ENCODE peak calls at places on chromosomes 12 and 14, in nine cellular contexts. One of them, this sample, is unnamed.

GRCh38 chr12:103561174-103561573 is 25.9 kb upstream of the STAB2 start:
- DNase-seq in GM06990: no peak
- DNase-seq in heart left ventricle: no peak
- DNase-seq in neural crest cell: no peak
- DNase-seq in cardiac fibroblast: peak
- DNase-seq in osteocyte: no peak
- DNase-seq in fibroblast of mammary gland: peak
- DNase-seq in breast epithelium: no peak
- DNase-seq in fibroblast of villous mesenchyme: no peak
- DNase-seq in this sample: peak

GRCh38 chr12:82378997-82379396 is 20.7 kb downstream of the METTL25 start:
- DNase-seq in cardiac fibroblast: no peak
- DNase-seq in fibroblast of villous mesenchyme: no peak
- DNase-seq in heart left ventricle: no peak
- DNase-seq in GM06990: no peak
- DNase-seq in neural crest cell: no peak
- DNase-seq in fibroblast of mammary gland: no peak
- DNase-seq in osteocyte: no peak
- DNase-seq in breast epithelium: no peak
- DNase-seq in this sample: no peak

GRCh38 chr12:10756194-10756593 is 33.1 kb upstream of the YBX3 start:
- DNase-seq in heart left ventricle: no peak
- DNase-seq in breast epithelium: no peak
- DNase-seq in fibroblast of villous mesenchyme: no peak
- DNase-seq in cardiac fibroblast: no peak
- DNase-seq in GM06990: no peak
- DNase-seq in fibroblast of mammary gland: no peak
- DNase-seq in osteocyte: no peak
- DNase-seq in neural crest cell: no peak
- DNase-seq in this sample: no peak

GRCh38 chr14:78254911-78255431 is 84.8 kb downstream of the NRXN3 start:
- DNase-seq in neural crest cell: no peak
- DNase-seq in breast epithelium: no peak
- DNase-seq in fibroblast of villous mesenchyme: peak
- DNase-seq in heart left ventricle: no peak
- DNase-seq in osteocyte: no peak
- DNase-seq in cardiac fibroblast: peak
- DNase-seq in GM06990: peak
- DNase-seq in fibroblast of mammary gland: peak
- DNase-seq in this sample: peak

GRCh38 chr12:128266086-128266485 is 884 bp upstream of the TMEM132C start:
- DNase-seq in neural crest cell: no peak
- DNase-seq in GM06990: no peak
- DNase-seq in breast epithelium: no peak
- DNase-seq in osteocyte: no peak
- DNase-seq in cardiac fibroblast: no peak
- DNase-seq in heart left ventricle: no peak
- DNase-seq in fibroblast of villous mesenchyme: no peak
- DNase-seq in fibroblast of mammary gland: no peak
- DNase-seq in this sample: no peak

GRCh38 chr12:76201758-76202157 is 117.3 kb upstream of the NAP1L1 start:
- DNase-seq in cardiac fibroblast: no peak
- DNase-seq in neural crest cell: no peak
- DNase-seq in osteocyte: no peak
- DNase-seq in GM06990: no peak
- DNase-seq in fibroblast of mammary gland: peak
- DNase-seq in heart left ventricle: no peak
- DNase-seq in fibroblast of villous mesenchyme: no peak
- DNase-seq in breast epithelium: no peak
- DNase-seq in this sample: peak

GRCh38 chr12:115897718-115898117 is 379.8 kb downstream of the MED13L start:
- DNase-seq in heart left ventricle: no peak
- DNase-seq in fibroblast of mammary gland: peak
- DNase-seq in breast epithelium: no peak
- DNase-seq in GM06990: no peak
- DNase-seq in neural crest cell: no peak
- DNase-seq in osteocyte: no peak
- DNase-seq in cardiac fibroblast: no peak
- DNase-seq in fibroblast of villous mesenchyme: no peak
- DNase-seq in this sample: peak

GRCh38 chr12:26011099-26011498 is 52.6 kb downstream of the RASSF8 start:
- DNase-seq in fibroblast of mammary gland: peak
- DNase-seq in GM06990: no peak
- DNase-seq in neural crest cell: no peak
- DNase-seq in breast epithelium: no peak
- DNase-seq in fibroblast of villous mesenchyme: peak
- DNase-seq in cardiac fibroblast: peak
- DNase-seq in osteocyte: no peak
- DNase-seq in heart left ventricle: no peak
- DNase-seq in this sample: peak

GRCh38 chr12:93001407-93001806 is 72.3 kb upstream of the EEA1 start:
- DNase-seq in cardiac fibroblast: no peak
- DNase-seq in GM06990: no peak
- DNase-seq in fibroblast of mammary gland: no peak
- DNase-seq in neural crest cell: no peak
- DNase-seq in osteocyte: no peak
- DNase-seq in heart left ventricle: no peak
- DNase-seq in fibroblast of villous mesenchyme: no peak
- DNase-seq in breast epithelium: no peak
- DNase-seq in this sample: no peak

GRCh38 chr12:122862110-122862634 is 26.9 kb downstream of the HIP1R start:
- DNase-seq in fibroblast of mammary gland: no peak
- DNase-seq in fibroblast of villous mesenchyme: no peak
- DNase-seq in breast epithelium: no peak
- DNase-seq in heart left ventricle: no peak
- DNase-seq in neural crest cell: no peak
- DNase-seq in cardiac fibroblast: no peak
- DNase-seq in GM06990: no peak
- DNase-seq in osteocyte: no peak
- DNase-seq in this sample: no peak

GRCh38 chr12:85440273-85440672 is 160.3 kb downstream of the ALX1 start:
- DNase-seq in cardiac fibroblast: no peak
- DNase-seq in heart left ventricle: no peak
- DNase-seq in fibroblast of villous mesenchyme: no peak
- DNase-seq in osteocyte: no peak
- DNase-seq in fibroblast of mammary gland: no peak
- DNase-seq in GM06990: no peak
- DNase-seq in breast epithelium: no peak
- DNase-seq in neural crest cell: no peak
- DNase-seq in this sample: no peak

GRCh38 chr12:85441025-85441424 is 161.0 kb downstream of the ALX1 start:
- DNase-seq in breast epithelium: no peak
- DNase-seq in osteocyte: no peak
- DNase-seq in neural crest cell: no peak
- DNase-seq in cardiac fibroblast: no peak
- DNase-seq in heart left ventricle: no peak
- DNase-seq in fibroblast of mammary gland: no peak
- DNase-seq in GM06990: no peak
- DNase-seq in fibroblast of villous mesenchyme: no peak
- DNase-seq in this sample: no peak

GRCh38 chr12:85445060-85445938 is 165.3 kb downstream of the ALX1 start:
- DNase-seq in heart left ventricle: no peak
- DNase-seq in osteocyte: no peak
- DNase-seq in cardiac fibroblast: no peak
- DNase-seq in breast epithelium: no peak
- DNase-seq in fibroblast of mammary gland: no peak
- DNase-seq in GM06990: no peak
- DNase-seq in neural crest cell: no peak
- DNase-seq in fibroblast of villous mesenchyme: no peak
- DNase-seq in this sample: no peak

GRCh38 chr12:85441740-85442139 is 161.7 kb downstream of the ALX1 start:
- DNase-seq in osteocyte: no peak
- DNase-seq in fibroblast of villous mesenchyme: peak
- DNase-seq in breast epithelium: no peak
- DNase-seq in GM06990: no peak
- DNase-seq in cardiac fibroblast: peak
- DNase-seq in neural crest cell: no peak
- DNase-seq in fibroblast of mammary gland: peak
- DNase-seq in heart left ventricle: no peak
- DNase-seq in this sample: no peak
- TF ChIP-seq CTCF in osteocyte: peak
- TF ChIP-seq CTCF in fibroblast of villous mesenchyme: peak
- TF ChIP-seq CTCF in breast epithelium: no peak
- TF ChIP-seq CTCF in GM06990: peak
- TF ChIP-seq CTCF in cardiac fibroblast: peak
- TF ChIP-seq CTCF in neural crest cell: no peak
- TF ChIP-seq CTCF in fibroblast of mammary gland: peak
- TF ChIP-seq CTCF in heart left ventricle: no peak
- TF ChIP-seq CTCF in this sample: peak

GRCh38 chr14:64632056-64632455 is 72.2 kb upstream of the PLEKHG3 start:
- DNase-seq in breast epithelium: peak
- DNase-seq in cardiac fibroblast: no peak
- DNase-seq in fibroblast of mammary gland: no peak
- DNase-seq in neural crest cell: no peak
- DNase-seq in GM06990: no peak
- DNase-seq in heart left ventricle: no peak
- DNase-seq in fibroblast of villous mesenchyme: no peak
- DNase-seq in osteocyte: no peak
- DNase-seq in this sample: no peak

GRCh38 chr14:64625363-64626232 is 75.8 kb downstream of the PPP1R36 start:
- DNase-seq in GM06990: no peak
- DNase-seq in cardiac fibroblast: no peak
- DNase-seq in osteocyte: no peak
- DNase-seq in breast epithelium: no peak
- DNase-seq in fibroblast of villous mesenchyme: no peak
- DNase-seq in neural crest cell: no peak
- DNase-seq in fibroblast of mammary gland: no peak
- DNase-seq in heart left ventricle: no peak
- DNase-seq in this sample: no peak

GRCh38 chr14:64630778-64631177 is 73.4 kb upstream of the PLEKHG3 start:
- DNase-seq in GM06990: no peak
- DNase-seq in fibroblast of mammary gland: no peak
- DNase-seq in breast epithelium: no peak
- DNase-seq in osteocyte: no peak
- DNase-seq in neural crest cell: no peak
- DNase-seq in heart left ventricle: no peak
- DNase-seq in fibroblast of villous mesenchyme: no peak
- DNase-seq in cardiac fibroblast: no peak
- DNase-seq in this sample: no peak

GRCh38 chr14:64623576-64624165 is 73.9 kb downstream of the PPP1R36 start:
- DNase-seq in neural crest cell: no peak
- DNase-seq in fibroblast of villous mesenchyme: no peak
- DNase-seq in osteocyte: no peak
- DNase-seq in GM06990: no peak
- DNase-seq in heart left ventricle: no peak
- DNase-seq in cardiac fibroblast: no peak
- DNase-seq in breast epithelium: no peak
- DNase-seq in fibroblast of mammary gland: no peak
- DNase-seq in this sample: no peak

DNA sequence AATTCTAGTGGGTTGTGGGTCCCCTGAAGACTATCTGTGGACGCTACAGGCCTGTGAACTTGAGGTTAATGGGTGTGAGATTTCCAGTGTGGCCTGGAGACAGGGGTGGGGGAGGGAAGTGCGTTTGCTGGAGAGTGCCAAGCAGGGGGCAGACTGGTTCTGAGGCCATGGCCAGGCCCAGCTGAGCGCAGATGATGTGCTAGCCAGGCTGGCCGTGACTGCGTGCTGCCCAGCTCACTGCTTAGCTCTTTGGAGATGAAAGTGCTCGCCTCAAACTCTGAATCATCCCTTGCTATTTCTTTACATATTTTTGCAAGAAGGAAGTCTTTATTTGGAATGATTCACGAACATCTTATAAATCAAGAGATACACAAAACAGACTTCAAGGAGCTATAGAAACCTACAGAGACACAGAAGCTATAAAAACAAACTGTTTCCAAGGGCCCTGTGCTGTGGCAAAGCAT is 75.3 kb upstream of the PLEKHG3 start:
- DNase-seq in breast epithelium: no peak
- DNase-seq in cardiac fibroblast: peak
- DNase-seq in osteocyte: no peak
- DNase-seq in heart left ventricle: no peak
- DNase-seq in fibroblast of mammary gland: peak
- DNase-seq in neural crest cell: no peak
- DNase-seq in fibroblast of villous mesenchyme: peak
- DNase-seq in GM06990: no peak
- DNase-seq in this sample: peak
- TF ChIP-seq CTCF in breast epithelium: no peak
- TF ChIP-seq CTCF in cardiac fibroblast: no peak
- TF ChIP-seq CTCF in osteocyte: no peak
- TF ChIP-seq CTCF in heart left ventricle: no peak
- TF ChIP-seq CTCF in fibroblast of mammary gland: no peak
- TF ChIP-seq CTCF in neural crest cell: no peak
- TF ChIP-seq CTCF in fibroblast of villous mesenchyme: peak
- TF ChIP-seq CTCF in GM06990: no peak
- TF ChIP-seq CTCF in this sample: no peak

DNA sequence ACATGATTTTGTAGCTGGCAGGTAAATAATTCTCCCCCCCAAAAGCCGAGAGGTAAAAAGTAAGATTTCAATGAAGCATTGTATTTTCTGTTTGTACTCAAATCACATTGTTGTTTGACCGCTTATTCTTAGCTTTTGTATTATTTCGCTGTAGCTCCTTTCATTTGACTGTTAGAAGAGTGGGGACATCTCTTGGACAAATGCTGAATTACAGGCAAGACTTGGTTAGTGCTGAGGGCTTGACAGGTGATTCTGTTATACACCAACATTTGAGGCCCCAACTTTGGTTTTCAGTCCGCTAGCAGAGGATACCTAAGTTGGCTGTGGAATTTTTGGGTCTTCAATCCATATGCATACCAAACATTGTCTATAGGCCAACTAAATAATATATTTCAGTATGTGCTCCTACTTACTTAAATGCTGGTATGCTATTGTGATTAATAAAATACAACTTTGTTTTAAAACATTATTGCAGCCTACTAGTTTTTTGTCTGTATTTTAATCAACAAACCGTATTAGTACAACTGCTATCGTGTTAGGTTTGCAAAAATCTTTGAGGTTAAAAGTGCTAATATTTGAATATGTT is 102.2 kb downstream of the ERC1 start:
- DNase-seq in fibroblast of villous mesenchyme: peak
- DNase-seq in neural crest cell: peak
- DNase-seq in GM06990: peak
- DNase-seq in osteocyte: no peak
- DNase-seq in fibroblast of mammary gland: peak
- DNase-seq in breast epithelium: no peak
- DNase-seq in heart left ventricle: no peak
- DNase-seq in cardiac fibroblast: peak
- DNase-seq in this sample: peak
- TF ChIP-seq CTCF in fibroblast of villous mesenchyme: peak
- TF ChIP-seq CTCF in neural crest cell: peak
- TF ChIP-seq CTCF in GM06990: peak
- TF ChIP-seq CTCF in osteocyte: peak
- TF ChIP-seq CTCF in fibroblast of mammary gland: peak
- TF ChIP-seq CTCF in breast epithelium: peak
- TF ChIP-seq CTCF in heart left ventricle: peak
- TF ChIP-seq CTCF in cardiac fibroblast: peak
- TF ChIP-seq CTCF in this sample: peak

DNA sequence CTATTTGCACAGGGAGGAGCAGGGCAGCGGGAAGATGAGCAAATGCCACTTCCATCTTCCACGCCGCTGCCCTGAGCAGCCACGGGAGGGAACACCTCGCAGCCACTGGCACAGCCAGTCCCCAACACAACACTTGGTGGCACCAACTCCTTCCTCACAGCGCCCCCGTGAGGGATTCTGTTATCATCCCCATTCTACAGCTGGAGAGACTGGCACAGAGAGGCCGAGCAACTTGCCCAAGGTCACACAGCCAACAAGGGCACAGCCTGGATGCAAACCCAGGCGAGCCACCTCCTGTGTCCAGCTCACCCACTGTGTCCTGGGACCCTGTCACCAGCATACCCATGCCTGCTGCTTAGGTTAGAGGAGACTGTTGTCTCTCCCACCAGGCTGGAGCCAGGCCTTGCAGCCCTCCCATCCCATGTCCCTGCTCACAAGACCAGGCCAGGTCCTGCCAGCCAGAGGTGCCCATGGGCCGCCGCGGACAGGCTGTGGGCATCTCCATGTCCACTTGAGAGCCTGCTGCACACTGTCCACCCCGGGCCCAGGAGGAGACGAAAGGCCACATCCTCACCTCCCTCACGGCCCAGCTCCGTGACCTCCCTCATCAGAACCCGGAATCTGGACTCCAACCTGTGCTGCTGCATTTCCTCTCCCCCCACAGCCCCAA is 57.0 kb downstream of the NCOR2 start:
- DNase-seq in fibroblast of villous mesenchyme: no peak
- DNase-seq in breast epithelium: peak
- DNase-seq in osteocyte: no peak
- DNase-seq in heart left ventricle: no peak
- DNase-seq in GM06990: no peak
- DNase-seq in cardiac fibroblast: no peak
- DNase-seq in neural crest cell: no peak
- DNase-seq in fibroblast of mammary gland: no peak
- DNase-seq in this sample: no peak
- TF ChIP-seq CTCF in fibroblast of villous mesenchyme: peak
- TF ChIP-seq CTCF in breast epithelium: peak
- TF ChIP-seq CTCF in osteocyte: no peak
- TF ChIP-seq CTCF in heart left ventricle: no peak
- TF ChIP-seq CTCF in GM06990: no peak
- TF ChIP-seq CTCF in cardiac fibroblast: peak
- TF ChIP-seq CTCF in neural crest cell: no peak
- TF ChIP-seq CTCF in fibroblast of mammary gland: no peak
- TF ChIP-seq CTCF in this sample: peak